ENCODE peak calls at places on chromosomes 6 and 20, in six cellular contexts. X is H1, L is SK-N-SH, M is GM12878, E is K562, F is HepG2. Z is an unnamed sample.

GRCh38 chr6:83153958-83154357 is 39.1 kb downstream of the PGM3 start:
- DNase-seq in F (no peak), M (no peak), E (no peak), L (no peak), X (no peak), Z (no peak)

GRCh38 chr20:34877002-34877264 is 521 bp downstream of the ACSS2 start:
- DNase-seq in E (no peak), F (no peak), L (no peak), M (no peak), X (no peak), Z (no peak)

GRCh38 chr6:121522265-121522664 is 86.8 kb downstream of the GJA1 start:
- DNase-seq in M (no peak), F (no peak), X (no peak), E (no peak), L (no peak), Z (no peak)

GRCh38 chr20:25246182-25246943 is 1.5 kb upstream of the PYGB start:
- DNase-seq in X (no peak), M (no peak), F (no peak), L (peak), E (no peak), Z (no peak)

GRCh38 chr6:18307006-18307405 is 42.7 kb upstream of the DEK start:
- DNase-seq in F (no peak), E (no peak), L (no peak), X (no peak), M (no peak), Z (no peak)

GRCh38 chr6:36717231-36717825 is 19.7 kb downstream of the RAB44 start:
- DNase-seq in M (no peak), L (no peak), X (no peak), F (no peak), E (no peak), Z (no peak)

GRCh38 chr20:58711266-58712051 is 18.9 kb downstream of the NPEPL1 start:
- DNase-seq in X (peak), E (no peak), L (peak), F (no peak), M (no peak), Z (no peak)

GRCh38 chr20:49306903-49307336 is 29.1 kb upstream of the ZNFX1 start:
- DNase-seq in E (no peak), X (no peak), F (peak), M (no peak), L (peak), Z (no peak)

GRCh38 chr6:125872259-125872921 is 81.6 kb downstream of the NCOA7 start:
- DNase-seq in E (peak), F (no peak), X (no peak), M (no peak), L (no peak), Z (peak)

GRCh38 chr6:46440133-46440532 is 51.1 kb downstream of the RCAN2 start:
- DNase-seq in M (no peak), F (no peak), L (no peak), E (no peak), X (no peak), Z (no peak)

GRCh38 chr20:33859157-33859695 is 48.1 kb downstream of the CHMP4B start:
- DNase-seq in M (no peak), F (peak), L (no peak), X (no peak), E (no peak), Z (peak)

GRCh38 chr20:37901667-37902503 is 1.0 kb upstream of the VSTM2L start:
- DNase-seq in X (peak), F (peak), E (peak), L (peak), M (no peak), Z (peak)

GRCh38 chr6:70668499-70668812 is 773 bp downstream of the SMAP1 start:
- DNase-seq in M (no peak), L (no peak), F (no peak), X (no peak), E (peak), Z (no peak)

GRCh38 chr20:38073307-38074010 is 39.9 kb downstream of the RPRD1B start:
- DNase-seq in L (peak), F (peak), M (no peak), E (peak), X (peak), Z (no peak)

GRCh38 chr6:134787261-134787871 is 162.5 kb downstream of the ALDH8A1 start:
- DNase-seq in F (no peak), X (no peak), M (no peak), E (no peak), L (no peak), Z (no peak)

GRCh38 chr6:33812669-33813068 is 8.9 kb upstream of the MLN start:
- DNase-seq in L (peak), X (peak), F (peak), E (peak), M (no peak), Z (no peak)

GRCh38 chr6:168217880-168218537 is 101.6 kb downstream of the DACT2 start:
- DNase-seq in X (no peak), E (no peak), M (no peak), L (no peak), F (no peak), Z (no peak)

GRCh38 chr6:163324928-163325784 is 89.4 kb upstream of the QKI start:
- DNase-seq in L (no peak), X (no peak), M (no peak), E (no peak), F (peak), Z (no peak)

GRCh38 chr6:99178168-99178567 is 171.3 kb downstream of the FAXC start:
- DNase-seq in F (no peak), X (no peak), M (no peak), E (no peak), L (no peak), Z (no peak)

GRCh38 chr20:49187330-49188100 is 619 bp downstream of the STAU1 start:
- DNase-seq in M (no peak), L (peak), F (no peak), X (no peak), E (peak), Z (no peak)

GRCh38 chr6:71349395-71349794 is 60.8 kb downstream of the OGFRL1 start:
- DNase-seq in M (no peak), F (peak), L (peak), E (peak), X (no peak), Z (peak)

GRCh38 chr6:81763051-81763450 is 10.6 kb upstream of the TENT5A start:
- DNase-seq in F (no peak), M (no peak), X (no peak), L (no peak), E (no peak), Z (no peak)

GRCh38 chr20:54250691-54251090 is 42.8 kb downstream of the PFDN4 start:
- DNase-seq in X (no peak), L (no peak), M (no peak), F (no peak), E (no peak), Z (no peak)

GRCh38 chr6:108941867-108942266 is 93.6 kb downstream of the ARMC2 start:
- DNase-seq in M (no peak), E (no peak), L (no peak), F (no peak), X (no peak), Z (no peak)

GRCh38 chr6:166485651-166486535 is 100.6 kb downstream of the RAMACL start:
- DNase-seq in F (no peak), M (no peak), L (no peak), E (no peak), X (no peak), Z (no peak)

GRCh38 chr20:36435799-36436541 is 105.3 kb upstream of the MYL9 start:
- DNase-seq in L (peak), F (peak), E (peak), X (peak), M (no peak), Z (peak)

DNA sequence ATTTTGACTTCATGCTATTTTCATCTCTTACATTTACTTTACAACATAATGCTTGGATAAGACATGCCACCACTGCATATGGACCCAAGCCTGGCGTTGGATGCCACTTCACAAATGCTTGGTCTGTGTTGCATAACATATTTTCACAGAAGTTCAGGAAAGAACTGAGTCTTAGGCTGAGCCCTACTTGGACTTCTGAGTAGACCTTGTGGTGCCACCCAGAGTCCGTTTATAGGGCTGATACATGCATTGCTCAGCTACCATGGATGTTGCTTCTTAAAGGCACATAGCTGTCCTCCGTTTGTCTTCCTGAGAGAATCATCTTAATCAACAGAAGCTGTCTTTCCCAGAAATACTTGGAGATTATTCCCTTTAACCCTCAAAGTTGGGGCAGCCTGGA is 337.9 kb downstream of the BTBD3 start:
- DNase-seq in X (no peak), L (no peak), E (no peak), F (no peak), M (no peak), Z (peak)
- TF ChIP-seq GABPA in X (no peak), L (no peak), E (no peak), F (no peak), M (no peak), Z (no peak)

GRCh38 chr20:21499641-21500040 is 14.2 kb downstream of the NKX2-2 start:
- DNase-seq in E (no peak), M (no peak), X (peak), L (no peak), F (no peak), Z (no peak)
- TF ChIP-seq GABPA in E (no peak), M (no peak), X (no peak), L (no peak), F (no peak), Z (no peak)

GRCh38 chr20:48142258-48142657 is 357.0 kb upstream of the SULF2 start:
- DNase-seq in L (no peak), X (no peak), F (no peak), M (no peak), E (no peak), Z (no peak)
- TF ChIP-seq GABPA in L (no peak), X (no peak), F (no peak), M (no peak), E (no peak), Z (no peak)

GRCh38 chr20:61246269-61246668 is 5.8 kb upstream of the CDH4 start:
- DNase-seq in E (no peak), M (no peak), F (no peak), X (no peak), L (no peak), Z (no peak)
- TF ChIP-seq GABPA in E (no peak), M (no peak), F (no peak), X (no peak), L (no peak), Z (no peak)

DNA sequence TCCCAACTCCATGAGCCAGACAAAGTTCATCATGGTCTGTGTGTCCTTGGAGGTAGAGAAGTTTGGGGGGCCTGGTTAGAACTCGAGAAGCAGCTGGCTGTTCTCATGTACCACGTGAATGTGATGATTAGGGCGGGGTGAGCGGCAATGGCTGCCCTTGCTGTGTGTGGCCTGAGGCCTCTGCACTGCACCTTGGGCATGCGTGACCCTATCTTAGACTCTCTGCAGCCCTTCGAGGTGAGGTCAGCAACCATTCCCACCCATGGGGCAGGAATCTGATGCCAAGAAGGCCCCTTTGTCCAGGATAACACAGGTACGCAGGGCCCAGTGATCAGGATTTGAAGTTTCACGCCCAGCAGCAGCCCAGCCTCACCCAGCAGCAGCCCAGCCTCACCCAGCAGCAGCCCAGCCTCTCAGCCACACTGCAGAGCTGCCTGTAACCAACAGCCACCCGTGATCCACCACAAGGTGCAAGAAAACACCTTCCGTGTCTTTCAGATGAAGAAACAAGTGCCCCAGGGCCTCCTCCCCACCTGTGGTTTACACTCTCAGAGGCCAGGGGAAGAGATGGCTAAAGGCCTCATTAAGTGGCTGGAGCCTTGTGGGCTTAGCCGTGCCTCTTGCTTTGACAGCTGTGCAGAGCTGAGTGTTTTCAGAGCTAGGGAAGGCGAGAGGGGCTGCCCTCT is 195.3 kb upstream of the CDH4 start:
- DNase-seq in F (no peak), E (no peak), X (no peak), M (no peak), L (no peak), Z (no peak)
- TF ChIP-seq GABPA in F (no peak), E (no peak), X (no peak), M (no peak), L (no peak), Z (no peak)

GRCh38 chr20:14142171-14142570 is 146.9 kb downstream of the MACROD2 start:
- DNase-seq in M (peak), L (peak), E (no peak), X (peak), F (peak), Z (peak)
- TF ChIP-seq GABPA in M (no peak), L (no peak), E (no peak), X (no peak), F (no peak), Z (no peak)

GRCh38 chr6:148969679-148970078 is 222.8 kb downstream of the UST start:
- DNase-seq in E (no peak), F (no peak), M (no peak), X (no peak), L (no peak), Z (no peak)

GRCh38 chr6:148971027-148971927 is 224.4 kb downstream of the UST start:
- DNase-seq in L (no peak), F (no peak), E (no peak), X (no peak), M (no peak), Z (no peak)

GRCh38 chr6:148972481-148972880 is 225.7 kb downstream of the UST start:
- DNase-seq in L (no peak), M (no peak), F (peak), X (peak), E (peak), Z (peak)

GRCh38 chr6:148974351-148974750 is 227.5 kb downstream of the UST start:
- DNase-seq in E (no peak), X (no peak), F (no peak), M (no peak), L (no peak), Z (no peak)

GRCh38 chr6:148973809-148974208 is 227.0 kb downstream of the UST start:
- DNase-seq in X (peak), L (peak), F (no peak), E (no peak), M (no peak), Z (no peak)
- TF ChIP-seq GABPA in X (no peak), L (no peak), F (no peak), E (no peak), M (no peak), Z (no peak)

DNA sequence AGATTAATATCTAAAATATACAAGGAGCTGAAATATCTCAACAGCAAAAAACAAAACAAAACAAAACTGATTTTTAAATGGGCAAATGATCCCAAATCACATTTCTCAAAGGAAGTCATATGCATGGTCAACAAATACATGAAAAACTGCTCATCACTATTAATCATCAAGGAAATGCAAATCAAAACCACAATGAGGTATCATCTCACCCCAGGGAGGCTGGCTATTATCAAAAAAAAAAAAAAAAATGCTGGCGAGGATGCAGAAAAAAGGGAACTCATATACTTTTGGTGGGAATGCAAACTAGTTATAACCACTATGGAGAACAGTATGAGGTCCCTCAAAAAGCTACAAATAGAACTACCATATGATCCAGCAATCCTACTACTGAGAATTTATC is 34.6 kb downstream of the REPS1 start:
- DNase-seq in L (no peak), F (no peak), M (no peak), E (no peak), X (no peak), Z (no peak)
- TF ChIP-seq GABPA in L (no peak), F (no peak), M (no peak), E (no peak), X (no peak), Z (no peak)

GRCh38 chr6:5871296-5871695 is 135.4 kb downstream of the NRN1 start:
- DNase-seq in X (no peak), F (no peak), M (peak), E (no peak), L (no peak), Z (no peak)

GRCh38 chr6:5869676-5870075 is 137.0 kb downstream of the NRN1 start:
- DNase-seq in X (no peak), E (no peak), L (no peak), F (no peak), M (no peak), Z (no peak)

GRCh38 chr6:5869261-5869660 is 137.5 kb downstream of the NRN1 start:
- DNase-seq in F (no peak), X (no peak), M (no peak), E (no peak), L (no peak), Z (no peak)

GRCh38 chr6:5865492-5866031 is 141.2 kb downstream of the NRN1 start:
- DNase-seq in L (no peak), E (no peak), M (no peak), F (no peak), X (no peak), Z (peak)

GRCh38 chr6:5866547-5867051 is 140.1 kb downstream of the NRN1 start:
- DNase-seq in L (no peak), M (no peak), E (no peak), F (peak), X (no peak), Z (no peak)
- TF ChIP-seq GABPA in L (no peak), M (no peak), E (no peak), F (no peak), X (no peak), Z (no peak)